ENCODE peak calls at places on chromosome 7, in five cellular contexts. S is endodermal cell, U is A549, M is dorsolateral prefrontal cortex, W is HL-60. C is an unnamed sample.
A peak's percentile ranks its signal among the peaks of the same experiment; 100 is the strongest.

GRCh38 chr7:108094375-108094774 is 35.8 kb downstream of the LAMB4 start:
- DNase-seq in S (no peak), U (no peak), M (no peak), W (no peak), C (peak; percentile 37)

GRCh38 chr7:108570146-108570755 is 577 bp downstream of the DNAJB9 start:
- DNase-seq in S (peak; percentile 74), U (peak; percentile 55), M (peak; percentile 38), W (no peak), C (no peak)

GRCh38 chr7:46461334-46461777 is 540.3 kb upstream of the IGFBP3 start:
- DNase-seq in S (no peak), U (no peak), M (no peak), W (no peak), C (peak; percentile 52)

GRCh38 chr7:12570529-12571461 is at the start of gene SCIN:
- DNase-seq in S (peak; percentile 83), U (peak; percentile 34), M (peak; percentile 41), W (no peak), C (no peak)

GRCh38 chr7:120858299-120858636 is 324 bp upstream of the TSPAN12 start:
- DNase-seq in S (no peak), U (no peak), M (no peak), W (no peak), C (no peak)

GRCh38 chr7:90726623-90727022 is 130.5 kb downstream of the CDK14 start:
- DNase-seq in S (peak; percentile 55), U (no peak), M (no peak), W (no peak), C (no peak)

GRCh38 chr7:155811895-155812761 is at the start of gene SHH:
- DNase-seq in S (peak; percentile 58), U (peak; percentile 41), M (no peak), W (no peak), C (no peak)

GRCh38 chr7:68309806-68310205 is 1288.5 kb upstream of the AUTS2 start:
- DNase-seq in S (no peak), U (no peak), M (no peak), W (no peak), C (no peak)

GRCh38 chr7:101308245-101309085 is 13.1 kb downstream of the IFT22 start:
- DNase-seq in S (peak; percentile 94), U (peak; percentile 89), M (no peak), W (no peak), C (no peak)

GRCh38 chr7:27171636-27172387 is 2.3 kb downstream of the HOXA10 start:
- DNase-seq in S (peak; percentile 71), U (no peak), M (no peak), W (no peak), C (no peak)

GRCh38 chr7:50660040-50660829 is 95.0 kb upstream of the DDC start:
- DNase-seq in S (peak; percentile 34), U (no peak), M (no peak), W (peak; percentile 87), C (no peak)

GRCh38 chr7:70634610-70635068 is 497.3 kb upstream of the GALNT17 start:
- DNase-seq in S (peak; percentile 33), U (no peak), M (no peak), W (no peak), C (peak; percentile 89)

GRCh38 chr7:22582860-22583640 is 83.1 kb upstream of the STEAP1B start:
- DNase-seq in S (peak; percentile 72), U (peak; percentile 86), M (no peak), W (no peak), C (peak; percentile 84)

GRCh38 chr7:42192072-42192471 is 44.9 kb downstream of the GLI3 start:
- DNase-seq in S (no peak), U (no peak), M (no peak), W (no peak), C (no peak)

GRCh38 chr7:103660455-103661371 is 214.7 kb upstream of the SLC26A5 start:
- DNase-seq in S (no peak), U (peak; percentile 75), M (no peak), W (no peak), C (no peak)

GRCh38 chr7:50206521-50207250 is 97.8 kb upstream of the IKZF1 start:
- DNase-seq in S (peak; percentile 37), U (no peak), M (no peak), W (peak; percentile 83), C (no peak)

GRCh38 chr7:27271384-27271783 is 28.8 kb downstream of the EVX1 start:
- DNase-seq in S (no peak), U (no peak), M (no peak), W (no peak), C (no peak)

GRCh38 chr7:33059635-33060034 is 2.9 kb downstream of the NT5C3A start:
- DNase-seq in S (no peak), U (no peak), M (no peak), W (no peak), C (no peak)

GRCh38 chr7:106959753-106960152 is 84.8 kb upstream of the PRKAR2B start:
- DNase-seq in S (peak; percentile 84), U (no peak), M (no peak), W (no peak), C (no peak)

GRCh38 chr7:28750981-28751380 is 207.1 kb downstream of the TRIL start:
- DNase-seq in S (peak; percentile 56), U (no peak), M (no peak), W (no peak), C (no peak)

GRCh38 chr7:129851174-129851573 is 101.6 kb downstream of the UBE2H start:
- DNase-seq in S (no peak), U (no peak), M (no peak), W (no peak), C (no peak)

GRCh38 chr7:38187794-38188472 is 9.9 kb downstream of the STARD3NL start:
- DNase-seq in S (no peak), U (no peak), M (no peak), W (no peak), C (no peak)

GRCh38 chr7:27212587-27213149 is 12.8 kb upstream of the HOXA13 start:
- DNase-seq in S (peak; percentile 42), U (no peak), M (no peak), W (no peak), C (no peak)

GRCh38 chr7:52749880-52750279 is 285.6 kb upstream of the POM121L12 start:
- DNase-seq in S (peak; percentile 85), U (no peak), M (no peak), W (no peak), C (no peak)

GRCh38 chr7:39609084-39609461 is 14.3 kb upstream of the RALA start:
- DNase-seq in S (no peak), U (no peak), M (no peak), W (no peak), C (no peak)

DNA sequence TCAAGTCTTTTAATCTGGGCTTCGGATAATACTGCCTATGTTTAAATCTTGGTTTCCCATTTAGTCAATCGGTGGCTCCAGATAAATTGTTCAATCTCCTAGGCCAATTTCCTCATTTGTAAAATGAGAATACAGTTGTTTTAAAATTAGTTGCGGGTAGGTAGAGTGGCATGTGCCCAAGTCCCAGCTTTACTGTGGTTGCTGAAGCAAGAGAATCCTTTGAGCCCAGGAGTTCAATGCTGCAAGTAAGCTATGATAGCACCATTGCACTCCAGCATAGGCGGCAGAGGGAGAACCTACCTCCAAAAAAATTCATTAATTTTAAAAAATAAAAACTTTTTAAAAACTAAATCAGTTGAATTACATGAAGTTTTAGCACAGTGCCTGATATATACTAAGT is 7.3 kb downstream of the RNF216 start:
- DNase-seq in S (no peak), U (no peak), M (no peak), W (peak; percentile 45), C (no peak)
- TF ChIP-seq CTCF in S (no peak), U (no peak), M (no peak), W (no peak), C (no peak)

DNA sequence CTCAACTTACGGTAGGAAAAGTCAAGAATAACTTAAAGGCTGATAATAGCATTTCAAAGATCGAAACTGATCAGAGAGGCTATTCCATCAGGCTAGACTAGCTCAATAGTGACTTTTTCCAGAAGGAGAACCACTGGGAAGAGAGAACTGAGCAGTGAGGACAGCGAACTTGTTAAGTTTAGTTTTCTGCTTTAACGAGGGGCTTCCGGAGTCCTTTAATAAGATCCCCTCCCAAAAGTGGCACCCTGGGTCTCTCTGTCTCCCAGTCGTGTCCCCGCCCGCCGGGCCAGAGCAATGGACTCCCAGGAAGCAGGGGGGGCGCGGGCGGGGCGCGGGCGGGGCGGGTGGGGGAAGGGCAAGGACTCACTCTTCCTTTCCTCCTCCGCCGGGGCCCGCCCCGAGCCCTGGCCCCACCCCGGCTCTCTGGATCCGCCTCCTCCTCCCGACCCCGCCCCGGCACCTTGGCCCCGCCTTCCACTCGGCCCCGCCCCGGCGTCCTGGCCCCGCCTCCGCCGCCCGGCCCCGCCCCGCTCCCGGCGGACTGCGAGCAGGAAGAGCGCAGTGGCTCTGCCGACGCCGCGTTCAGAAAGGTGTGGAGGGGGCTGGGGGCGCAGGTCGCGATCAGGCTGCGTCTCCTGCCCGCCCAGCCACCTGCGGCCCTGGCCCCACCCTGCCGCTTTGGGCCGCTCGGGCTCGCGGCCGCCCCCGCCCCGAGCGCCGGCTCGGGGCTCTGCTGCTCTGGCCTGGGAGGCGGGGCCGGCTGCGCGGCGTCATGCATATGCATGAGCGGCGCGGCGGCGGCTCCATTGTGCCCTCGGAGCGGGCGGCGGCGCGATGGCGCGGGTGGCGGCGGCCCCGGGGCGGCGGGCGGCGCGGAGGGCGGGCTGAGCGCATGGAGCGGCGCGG is at the start of gene ZMIZ2:
- DNase-seq in S (peak; percentile 98), U (peak; percentile 88), M (peak; percentile 92), W (peak; percentile 65), C (no peak)
- H3K4me3 ChIP-seq in S (peak within 1 kb of the TSS; percentile 84), U (peak within 1 kb of the TSS; percentile 98), M (peak within 1 kb of the TSS; percentile 87), W (peak within 1 kb of the TSS; percentile 91), C (peak within 1 kb of the TSS; percentile 82)

DNA sequence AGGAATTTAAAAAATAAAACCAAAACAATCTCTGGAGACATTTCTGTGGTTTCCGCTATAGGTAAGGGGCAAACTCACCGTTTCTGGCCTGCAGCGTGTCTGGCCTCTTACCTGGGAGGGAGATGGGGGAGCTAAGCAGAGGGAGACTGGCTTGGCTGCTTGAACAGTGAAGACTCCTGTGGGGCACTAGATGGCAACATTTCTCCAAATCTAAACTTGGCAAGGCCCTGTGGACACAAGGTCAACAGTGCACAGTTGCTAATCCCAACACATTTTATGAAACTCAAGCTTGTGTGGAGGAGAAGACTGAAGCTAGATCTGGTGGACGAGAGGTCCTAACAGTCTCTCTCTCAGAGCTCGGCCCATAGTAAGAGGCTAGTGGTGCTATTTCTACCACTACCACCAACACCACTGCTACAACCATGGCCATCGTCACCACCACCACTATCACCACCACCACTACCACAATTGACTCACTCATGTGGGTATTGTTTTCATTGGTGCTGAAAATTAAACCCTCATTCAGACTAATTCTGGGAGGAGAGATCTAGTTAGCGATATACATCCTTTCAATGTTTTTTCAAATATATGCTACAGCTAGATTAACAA is 28.4 kb upstream of the CDHR3 start:
- DNase-seq in S (peak; percentile 79), U (peak; percentile 55), M (no peak), W (no peak), C (no peak)
- TF ChIP-seq CTCF in S (peak; percentile 75), U (peak; percentile 33), M (peak; percentile 55), W (no peak), C (peak; percentile 28)

DNA sequence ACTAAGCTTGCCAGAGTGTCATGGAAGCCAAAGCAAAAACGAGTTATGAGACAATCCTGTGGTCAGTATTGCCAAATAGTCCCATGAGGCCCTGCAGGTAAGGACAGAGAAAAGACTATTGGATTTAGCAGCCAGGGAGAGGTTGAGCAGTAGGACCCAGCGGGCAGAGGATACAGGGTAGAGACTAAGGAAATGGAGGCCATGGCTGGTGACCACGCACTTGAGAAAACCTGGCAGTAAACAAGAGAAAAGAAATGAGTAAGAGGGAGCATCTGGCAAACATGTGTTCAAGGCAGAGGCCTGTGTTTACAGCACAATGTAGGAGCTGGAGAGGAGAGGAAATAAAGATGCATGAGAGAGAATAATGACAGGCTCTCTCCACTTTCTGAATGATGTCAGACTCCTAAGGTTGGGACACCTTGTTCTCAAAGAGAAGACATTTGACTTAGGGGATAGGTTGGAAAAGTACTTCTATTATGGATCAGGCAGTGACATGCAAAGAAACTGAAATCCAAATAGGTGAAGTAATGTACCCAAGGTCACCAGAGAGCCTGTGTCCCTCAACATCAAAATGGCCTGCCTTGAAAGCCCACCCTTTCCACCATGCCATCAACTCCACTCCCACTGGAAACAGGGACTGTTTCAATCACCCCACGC is 9.0 kb downstream of the CREB3L2 start:
- DNase-seq in S (no peak), U (peak; percentile 20), M (no peak), W (peak; percentile 92), C (no peak)
- H3K4me3 ChIP-seq in S (no peak overlapping the region), U (no peak overlapping the region), M (no peak overlapping the region), W (no peak overlapping the region), C (no peak overlapping the region)